ENCODE peak calls at places on chromosomes 7 and 10, in seven cellular contexts. One of them, this sample, is unnamed.

GRCh38 chr7:145902123-145902522 is 214.5 kb upstream of the CNTNAP2 start:
- DNase-seq in GM12878: no peak
- DNase-seq in HepG2: no peak
- DNase-seq in HCT116: no peak
- DNase-seq in H1: no peak
- DNase-seq in SK-N-SH: no peak
- DNase-seq in K562: no peak
- DNase-seq in this sample: no peak

GRCh38 chr10:96891840-96892239 is 59.7 kb downstream of the LCOR start:
- DNase-seq in HCT116: no peak
- DNase-seq in HepG2: no peak
- DNase-seq in H1: no peak
- DNase-seq in K562: no peak
- DNase-seq in SK-N-SH: no peak
- DNase-seq in GM12878: no peak
- DNase-seq in this sample: no peak

GRCh38 chr10:70302292-70302691 is 18.5 kb upstream of the NPFFR1 start:
- DNase-seq in GM12878: no peak
- DNase-seq in H1: no peak
- DNase-seq in HepG2: no peak
- DNase-seq in HCT116: no peak
- DNase-seq in SK-N-SH: no peak
- DNase-seq in K562: no peak
- DNase-seq in this sample: no peak

GRCh38 chr10:46268076-46268881 is 18.5 kb upstream of the ANTXRL start:
- DNase-seq in GM12878: peak
- DNase-seq in K562: no peak
- DNase-seq in H1: no peak
- DNase-seq in HepG2: no peak
- DNase-seq in HCT116: no peak
- DNase-seq in SK-N-SH: no peak
- DNase-seq in this sample: no peak

GRCh38 chr7:155223021-155223420 is 74.7 kb upstream of the INSIG1 start:
- DNase-seq in H1: no peak
- DNase-seq in K562: no peak
- DNase-seq in SK-N-SH: no peak
- DNase-seq in HepG2: no peak
- DNase-seq in HCT116: no peak
- DNase-seq in GM12878: no peak
- DNase-seq in this sample: no peak

GRCh38 chr10:34656676-34657075 is 158.4 kb downstream of the PARD3 start:
- DNase-seq in GM12878: no peak
- DNase-seq in H1: no peak
- DNase-seq in SK-N-SH: no peak
- DNase-seq in K562: no peak
- DNase-seq in HCT116: no peak
- DNase-seq in HepG2: no peak
- DNase-seq in this sample: no peak

GRCh38 chr10:116272497-116273221 is at the start of gene GFRA1:
- DNase-seq in K562: no peak
- DNase-seq in HCT116: no peak
- DNase-seq in GM12878: no peak
- DNase-seq in H1: no peak
- DNase-seq in HepG2: no peak
- DNase-seq in SK-N-SH: peak
- DNase-seq in this sample: peak

GRCh38 chr10:14837003-14837755 is 658 bp downstream of the CDNF start:
- DNase-seq in SK-N-SH: no peak
- DNase-seq in HCT116: no peak
- DNase-seq in K562: peak
- DNase-seq in H1: no peak
- DNase-seq in GM12878: no peak
- DNase-seq in HepG2: peak
- DNase-seq in this sample: no peak

GRCh38 chr10:24944512-24945255 is 7.7 kb downstream of the PRTFDC1 start:
- DNase-seq in GM12878: no peak
- DNase-seq in K562: peak
- DNase-seq in H1: no peak
- DNase-seq in SK-N-SH: no peak
- DNase-seq in HepG2: peak
- DNase-seq in HCT116: peak
- DNase-seq in this sample: no peak

GRCh38 chr7:27899601-27900000 is 159.6 kb downstream of the TAX1BP1 start:
- DNase-seq in K562: no peak
- DNase-seq in H1: no peak
- DNase-seq in SK-N-SH: no peak
- DNase-seq in HepG2: no peak
- DNase-seq in GM12878: no peak
- DNase-seq in HCT116: no peak
- DNase-seq in this sample: no peak

GRCh38 chr10:79152423-79152817 is 83.7 kb downstream of the ZMIZ1 start:
- DNase-seq in HCT116: no peak
- DNase-seq in HepG2: no peak
- DNase-seq in K562: peak
- DNase-seq in H1: no peak
- DNase-seq in SK-N-SH: no peak
- DNase-seq in GM12878: no peak
- DNase-seq in this sample: no peak

GRCh38 chr7:140005341-140005740 is 57.4 kb downstream of the PARP12 start:
- DNase-seq in HCT116: no peak
- DNase-seq in K562: peak
- DNase-seq in GM12878: no peak
- DNase-seq in SK-N-SH: no peak
- DNase-seq in H1: no peak
- DNase-seq in HepG2: no peak
- DNase-seq in this sample: no peak

GRCh38 chr7:121313793-121314676 is 14.8 kb upstream of the WNT16 start:
- DNase-seq in HepG2: no peak
- DNase-seq in SK-N-SH: no peak
- DNase-seq in K562: no peak
- DNase-seq in H1: no peak
- DNase-seq in GM12878: peak
- DNase-seq in HCT116: peak
- DNase-seq in this sample: no peak

GRCh38 chr7:1961776-1962276 is 270.9 kb downstream of the MAD1L1 start:
- DNase-seq in GM12878: peak
- DNase-seq in H1: no peak
- DNase-seq in HepG2: no peak
- DNase-seq in SK-N-SH: no peak
- DNase-seq in K562: peak
- DNase-seq in HCT116: peak
- DNase-seq in this sample: no peak

DNA sequence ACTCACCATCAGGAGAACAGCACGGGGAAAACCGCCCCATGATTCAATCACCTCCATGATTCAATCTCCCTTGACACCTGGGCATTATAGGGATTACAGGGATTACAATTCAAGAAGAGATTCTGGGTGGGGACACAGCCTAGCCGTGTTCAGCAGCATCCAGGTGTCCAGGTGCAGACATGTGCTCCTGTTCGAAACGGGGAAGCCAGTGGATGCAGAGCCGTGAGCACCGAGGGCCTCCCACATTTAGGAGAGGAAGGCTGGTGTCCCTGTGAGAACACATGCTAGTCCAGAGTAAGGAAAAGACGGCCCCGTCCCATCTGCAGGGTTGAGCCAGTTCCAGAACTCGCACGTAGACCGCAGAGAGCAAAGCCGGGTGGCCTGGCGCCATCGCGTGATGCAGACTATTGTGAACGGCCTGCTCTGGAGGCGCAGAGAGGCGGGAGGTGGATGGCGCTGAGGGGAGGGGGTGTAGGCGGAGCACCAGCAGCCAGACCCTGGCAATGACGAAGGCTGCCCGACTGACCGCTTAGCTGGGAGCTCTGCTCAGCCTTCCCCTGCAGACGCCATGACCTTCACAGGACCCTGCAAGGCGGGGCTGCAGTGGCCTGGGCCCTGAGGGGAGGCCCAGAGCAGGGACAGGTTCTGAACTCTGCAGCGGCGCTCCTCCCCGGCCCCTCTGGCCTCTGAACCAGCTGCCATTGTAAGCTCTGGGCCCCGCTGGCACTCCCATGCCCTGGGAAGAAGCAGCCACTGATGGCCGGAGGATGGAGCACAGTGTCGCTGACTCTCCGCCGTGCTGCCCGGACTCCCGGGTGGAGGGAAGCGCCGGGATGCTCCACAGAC is 141.6 kb upstream of the TCERG1L start:
- DNase-seq in GM12878: no peak
- DNase-seq in SK-N-SH: no peak
- DNase-seq in H1: peak
- DNase-seq in K562: no peak
- DNase-seq in HepG2: no peak
- DNase-seq in HCT116: no peak
- DNase-seq in this sample: no peak
- TF ChIP-seq JUND in GM12878: no peak
- TF ChIP-seq JUND in SK-N-SH: no peak
- TF ChIP-seq JUND in H1: no peak
- TF ChIP-seq JUND in K562: no peak
- TF ChIP-seq JUND in HepG2: no peak
- TF ChIP-seq JUND in HCT116: no peak
- TF ChIP-seq JUND in this sample: no peak

DNA sequence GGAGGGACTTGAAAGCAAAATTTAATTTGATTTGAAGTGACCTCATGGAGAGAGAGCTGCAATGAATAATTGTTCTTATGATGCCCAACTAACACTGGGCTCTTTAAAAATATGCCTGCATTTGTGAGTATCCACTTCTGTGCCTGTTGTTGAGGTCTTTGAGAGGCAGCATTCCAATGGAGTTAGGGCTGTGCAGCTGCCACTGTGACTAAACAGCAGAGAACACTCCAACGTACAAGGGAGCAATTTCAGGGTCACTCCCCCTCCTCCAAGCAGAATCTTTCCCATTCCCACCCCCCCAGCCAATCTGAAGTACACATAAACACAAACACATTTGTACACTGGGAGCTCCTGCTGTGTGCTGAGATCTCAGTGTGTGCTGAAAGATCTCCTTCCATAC is 28.0 kb upstream of the GSAP start:
- DNase-seq in HCT116: no peak
- DNase-seq in SK-N-SH: no peak
- DNase-seq in GM12878: no peak
- DNase-seq in H1: no peak
- DNase-seq in HepG2: no peak
- DNase-seq in K562: no peak
- DNase-seq in this sample: no peak
- TF ChIP-seq JUND in HCT116: no peak
- TF ChIP-seq JUND in SK-N-SH: no peak
- TF ChIP-seq JUND in GM12878: no peak
- TF ChIP-seq JUND in H1: no peak
- TF ChIP-seq JUND in HepG2: no peak
- TF ChIP-seq JUND in K562: no peak
- TF ChIP-seq JUND in this sample: no peak

GRCh38 chr10:33113111-33113856 is 155.3 kb upstream of the ITGB1 start:
- DNase-seq in K562: no peak
- DNase-seq in HCT116: no peak
- DNase-seq in H1: no peak
- DNase-seq in SK-N-SH: no peak
- DNase-seq in GM12878: no peak
- DNase-seq in HepG2: no peak
- DNase-seq in this sample: no peak
- TF ChIP-seq JUND in K562: no peak
- TF ChIP-seq JUND in HCT116: no peak
- TF ChIP-seq JUND in H1: no peak
- TF ChIP-seq JUND in SK-N-SH: no peak
- TF ChIP-seq JUND in GM12878: no peak
- TF ChIP-seq JUND in HepG2: no peak
- TF ChIP-seq JUND in this sample: no peak

GRCh38 chr10:107653832-107654287 is 489.4 kb upstream of the SORCS1 start:
- DNase-seq in SK-N-SH: no peak
- DNase-seq in HCT116: no peak
- DNase-seq in K562: no peak
- DNase-seq in GM12878: peak
- DNase-seq in HepG2: no peak
- DNase-seq in H1: no peak
- DNase-seq in this sample: no peak
- TF ChIP-seq JUND in SK-N-SH: no peak
- TF ChIP-seq JUND in HCT116: no peak
- TF ChIP-seq JUND in K562: no peak
- TF ChIP-seq JUND in GM12878: no peak
- TF ChIP-seq JUND in HepG2: no peak
- TF ChIP-seq JUND in H1: no peak
- TF ChIP-seq JUND in this sample: no peak

DNA sequence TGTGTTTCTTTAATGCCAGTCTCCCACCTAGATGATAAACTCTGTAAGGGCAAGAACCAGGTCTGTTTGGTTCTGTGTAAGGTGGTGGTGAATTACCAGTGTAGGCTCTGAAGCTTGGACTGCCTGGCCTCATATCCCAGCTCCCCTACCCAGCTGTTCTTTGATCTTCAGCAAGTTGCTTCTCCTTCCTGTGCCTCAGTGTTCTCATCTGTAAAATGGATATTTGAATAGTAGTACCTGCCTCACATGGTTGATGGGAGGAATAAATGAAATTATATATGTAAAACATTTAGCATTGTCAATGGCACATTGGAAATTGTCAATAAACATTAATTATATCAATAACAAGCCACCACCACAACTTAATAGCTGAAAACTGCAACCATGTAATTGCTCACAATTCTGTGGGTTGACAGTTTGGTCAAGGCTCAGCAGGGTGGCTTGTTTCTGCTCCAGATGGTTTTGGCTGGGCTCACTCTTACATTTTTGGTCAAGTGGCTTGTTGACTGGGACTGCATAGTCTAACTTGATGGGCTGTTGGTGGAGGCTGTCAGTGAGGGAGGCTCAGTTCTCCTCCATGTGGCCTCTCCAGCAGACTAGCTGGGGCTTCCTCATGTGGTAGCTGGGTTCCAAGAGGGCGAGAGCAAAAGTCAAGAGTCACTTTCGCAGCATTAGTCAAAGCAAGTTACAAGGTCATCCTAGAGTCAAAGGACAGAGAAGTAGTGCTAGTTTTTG is 84.5 kb upstream of the DUSP5 start:
- DNase-seq in HCT116: no peak
- DNase-seq in GM12878: no peak
- DNase-seq in K562: no peak
- DNase-seq in SK-N-SH: no peak
- DNase-seq in H1: no peak
- DNase-seq in HepG2: no peak
- DNase-seq in this sample: no peak
- TF ChIP-seq JUND in HCT116: no peak
- TF ChIP-seq JUND in GM12878: no peak
- TF ChIP-seq JUND in K562: no peak
- TF ChIP-seq JUND in SK-N-SH: no peak
- TF ChIP-seq JUND in H1: no peak
- TF ChIP-seq JUND in HepG2: no peak
- TF ChIP-seq JUND in this sample: no peak

GRCh38 chr7:129464194-129464593 is 30.0 kb downstream of the STRIP2 start:
- DNase-seq in K562: no peak
- DNase-seq in SK-N-SH: no peak
- DNase-seq in GM12878: no peak
- DNase-seq in HCT116: no peak
- DNase-seq in H1: no peak
- DNase-seq in HepG2: no peak
- DNase-seq in this sample: no peak
- TF ChIP-seq JUND in K562: no peak
- TF ChIP-seq JUND in SK-N-SH: no peak
- TF ChIP-seq JUND in GM12878: no peak
- TF ChIP-seq JUND in HCT116: no peak
- TF ChIP-seq JUND in H1: no peak
- TF ChIP-seq JUND in HepG2: no peak
- TF ChIP-seq JUND in this sample: no peak

This sample was measured in T47D.